ENCODE peak calls at places on chromosomes 1 and 21, in five cellular contexts. T, P, G, H and I are unnamed samples.

GRCh38 chr1:238582816-238583215 is 692.1 kb upstream of the ZP4 start:
- DNase-seq in T (no peak), P (no peak), G (no peak), H (no peak), I (no peak)

GRCh38 chr1:74714429-74715362 is 18.2 kb downstream of the CRYZ start:
- DNase-seq in T (no peak), P (no peak), G (no peak), H (no peak), I (no peak)

GRCh38 chr1:117339866-117340357 is 27.3 kb upstream of the MAN1A2 start:
- DNase-seq in T (no peak), P (peak), G (peak), H (peak), I (peak)

GRCh38 chr21:34022557-34023335 is 50.6 kb upstream of the MRPS6 start:
- DNase-seq in T (no peak), P (peak), G (no peak), H (no peak), I (no peak)

GRCh38 chr1:29649375-29650040 is 413.2 kb downstream of the PTPRU start:
- DNase-seq in T (peak), P (peak), G (no peak), H (no peak), I (no peak)

GRCh38 chr1:940121-941026 is 16.7 kb downstream of the SAMD11 start:
- DNase-seq in T (no peak), P (peak), G (peak), H (no peak), I (no peak)

GRCh38 chr1:93880731-93881130 is 1.7 kb upstream of the DNTTIP2 start:
- DNase-seq in T (no peak), P (no peak), G (no peak), H (no peak), I (no peak)

GRCh38 chr1:172746091-172746949 is 87.4 kb downstream of the FASLG start:
- DNase-seq in T (no peak), P (no peak), G (no peak), H (peak), I (peak)

GRCh38 chr1:208207388-208208131 is 36.6 kb downstream of the PLXNA2 start:
- DNase-seq in T (no peak), P (peak), G (peak), H (no peak), I (peak)

GRCh38 chr1:228277491-228278431 is 69.9 kb downstream of the OBSCN start:
- DNase-seq in T (no peak), P (peak), G (no peak), H (no peak), I (no peak)

GRCh38 chr21:37916795-37917142 is 512 bp upstream of the KCNJ6 start:
- DNase-seq in T (no peak), P (peak), G (no peak), H (peak), I (no peak)

GRCh38 chr1:70071597-70071996 is 133.8 kb downstream of the LRRC40 start:
- DNase-seq in T (no peak), P (no peak), G (no peak), H (no peak), I (no peak)

GRCh38 chr1:66356605-66357004 is 177.3 kb upstream of the SGIP1 start:
- DNase-seq in T (no peak), P (no peak), G (no peak), H (no peak), I (no peak)

GRCh38 chr1:66353207-66353606 is 180.7 kb upstream of the SGIP1 start:
- DNase-seq in T (no peak), P (peak), G (no peak), H (no peak), I (no peak)

GRCh38 chr1:66355756-66356155 is 178.2 kb upstream of the SGIP1 start:
- DNase-seq in T (no peak), P (no peak), G (no peak), H (no peak), I (no peak)

GRCh38 chr1:66352783-66353182 is 181.2 kb upstream of the SGIP1 start:
- DNase-seq in T (no peak), P (no peak), G (no peak), H (no peak), I (no peak)

DNA sequence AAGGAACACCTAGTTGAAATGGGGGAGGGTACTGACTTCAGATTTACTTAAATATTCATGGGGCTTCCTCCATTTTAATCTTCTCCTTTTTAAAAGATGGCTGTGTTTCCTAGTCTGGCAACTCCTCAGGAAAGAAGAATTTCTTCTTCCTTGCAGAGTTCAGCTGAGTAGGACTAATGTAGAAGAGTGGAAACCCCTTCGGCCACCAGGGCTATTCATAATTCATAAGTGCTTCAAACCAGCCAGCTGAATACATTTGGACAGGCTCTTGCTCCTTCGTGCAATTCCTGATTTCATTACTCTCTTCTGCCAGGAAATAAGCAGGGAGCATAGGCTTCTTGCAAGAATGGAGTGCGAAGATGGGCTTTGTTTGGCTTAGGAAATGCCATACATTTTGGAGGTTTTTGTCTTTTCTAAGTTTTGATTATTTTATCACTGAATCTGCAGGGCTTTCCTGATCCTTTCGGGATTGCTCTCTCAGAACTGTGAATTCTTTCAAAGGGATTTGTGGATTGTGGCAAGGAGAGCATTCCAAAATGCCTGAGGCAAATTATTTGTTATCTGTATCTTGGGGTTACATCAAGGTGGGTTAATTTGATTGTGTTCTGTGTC is 179.5 kb upstream of the SGIP1 start:
- DNase-seq in T (no peak), P (peak), G (no peak), H (no peak), I (no peak)
- H3K27ac ChIP-seq in T (no peak), P (peak), G (no peak), H (peak), I (no peak)

GRCh38 chr1:8398677-8399076 is 80.8 kb downstream of the SLC45A1 start:
- DNase-seq in T (no peak), P (no peak), G (no peak), H (no peak), I (no peak)

GRCh38 chr1:8396912-8397406 is 79.0 kb downstream of the SLC45A1 start:
- DNase-seq in T (no peak), P (no peak), G (no peak), H (peak), I (peak)

GRCh38 chr1:8397511-8397910 is 79.6 kb downstream of the SLC45A1 start:
- DNase-seq in T (no peak), P (no peak), G (no peak), H (no peak), I (no peak)

GRCh38 chr1:8396083-8396911 is 78.4 kb downstream of the SLC45A1 start:
- DNase-seq in T (no peak), P (no peak), G (no peak), H (no peak), I (no peak)

GRCh38 chr1:8398086-8398485 is 80.2 kb downstream of the SLC45A1 start:
- DNase-seq in T (no peak), P (no peak), G (no peak), H (no peak), I (no peak)
- H3K27ac ChIP-seq in T (peak), P (no peak), G (peak), H (peak), I (peak)

DNA sequence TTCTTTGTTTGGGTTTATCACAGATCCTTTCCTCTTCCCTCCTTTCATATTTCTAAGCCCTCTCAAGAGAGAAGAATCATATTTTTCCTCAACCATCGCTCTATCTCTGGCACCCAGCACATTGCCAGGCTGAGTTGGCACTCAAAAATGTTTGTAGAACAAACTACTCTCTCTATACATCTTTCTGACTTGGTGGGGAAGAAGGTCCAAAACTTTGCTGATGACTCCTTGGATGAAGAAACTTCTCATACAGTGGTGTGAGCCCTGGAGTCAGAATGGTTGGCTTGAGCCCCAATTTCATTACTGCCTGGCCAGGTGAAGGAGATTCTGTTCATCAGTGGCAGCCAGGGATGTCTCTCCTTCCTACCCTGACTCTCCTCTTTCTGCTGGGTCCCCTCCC is 11.9 kb downstream of the ALX3 start:
- DNase-seq in T (no peak), P (no peak), G (no peak), H (no peak), I (no peak)
- H3K27ac ChIP-seq in T (no peak), P (no peak), G (no peak), H (no peak), I (no peak)

GRCh38 chr1:44346184-44346583 is 8.9 kb downstream of the ERI3 start:
- DNase-seq in T (no peak), P (no peak), G (no peak), H (no peak), I (no peak)

GRCh38 chr1:44348046-44348628 is 6.9 kb downstream of the ERI3 start:
- DNase-seq in T (no peak), P (no peak), G (no peak), H (no peak), I (no peak)

GRCh38 chr1:44351289-44351688 is 3.8 kb downstream of the ERI3 start:
- DNase-seq in T (no peak), P (no peak), G (no peak), H (no peak), I (no peak)

GRCh38 chr1:44345187-44345775 is 9.8 kb downstream of the ERI3 start:
- DNase-seq in T (no peak), P (no peak), G (no peak), H (no peak), I (peak)

GRCh38 chr1:44347280-44347679 is 7.8 kb downstream of the ERI3 start:
- DNase-seq in T (no peak), P (no peak), G (no peak), H (no peak), I (no peak)
- H3K27ac ChIP-seq in T (no peak), P (no peak), G (no peak), H (no peak), I (no peak)

DNA sequence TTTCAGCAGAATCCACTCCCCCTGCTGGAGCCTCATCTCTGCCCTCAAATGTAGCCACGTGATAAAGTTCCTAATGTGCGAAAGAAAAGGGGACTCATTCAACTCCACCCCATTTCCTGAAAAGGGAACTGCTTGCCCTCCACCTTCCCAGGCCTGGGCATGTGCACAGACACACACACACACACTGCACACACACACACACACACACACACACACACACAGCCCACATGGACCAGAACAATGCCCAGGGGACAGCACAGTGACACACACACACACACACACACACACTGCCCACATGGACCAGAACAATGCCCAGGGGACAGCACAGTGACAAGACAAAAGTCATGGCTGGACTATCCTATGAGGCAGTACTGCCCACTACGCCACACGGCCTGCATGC is 33.2 kb downstream of the PACC1 start:
- DNase-seq in T (no peak), P (no peak), G (no peak), H (no peak), I (no peak)
- H3K27ac ChIP-seq in T (no peak), P (no peak), G (no peak), H (no peak), I (no peak)

GRCh38 chr1:85295654-85296053 is 19.2 kb upstream of the BCL10 start:
- DNase-seq in T (no peak), P (no peak), G (no peak), H (no peak), I (no peak)

GRCh38 chr1:85297855-85298629 is 21.6 kb upstream of the BCL10 start:
- DNase-seq in T (no peak), P (no peak), G (peak), H (peak), I (peak)

GRCh38 chr1:85295006-85295431 is 18.6 kb upstream of the BCL10 start:
- DNase-seq in T (no peak), P (no peak), G (no peak), H (no peak), I (peak)

GRCh38 chr1:85297538-85297854 is 21.1 kb upstream of the BCL10 start:
- DNase-seq in T (no peak), P (no peak), G (no peak), H (no peak), I (no peak)

GRCh38 chr1:85296980-85297379 is 20.5 kb upstream of the BCL10 start:
- DNase-seq in T (no peak), P (no peak), G (no peak), H (no peak), I (peak)
- H3K27ac ChIP-seq in T (peak), P (no peak), G (peak), H (peak), I (peak)

DNA sequence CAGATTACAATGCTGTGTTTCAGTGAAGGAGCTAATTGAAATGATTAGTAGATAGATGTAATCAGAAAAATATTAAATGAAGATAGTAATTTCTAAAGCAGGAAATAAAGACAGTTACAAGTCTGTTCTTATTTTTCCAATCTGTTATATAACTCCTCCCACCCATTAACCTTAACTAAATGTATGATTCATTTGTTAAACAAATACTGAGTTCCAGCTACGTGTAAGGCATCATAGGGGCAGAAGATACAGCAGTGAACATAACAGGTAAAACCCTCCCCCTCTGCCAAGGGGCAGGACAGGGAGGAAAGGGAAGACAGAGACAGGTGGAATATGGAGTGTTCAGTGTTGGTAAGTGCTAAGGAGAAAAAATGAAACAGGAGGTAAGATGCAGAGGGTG is at the start of gene FAM177B:
- DNase-seq in T (no peak), P (no peak), G (no peak), H (no peak), I (peak)
- H3K27ac ChIP-seq in T (no peak), P (no peak), G (no peak), H (no peak), I (peak)

DNA sequence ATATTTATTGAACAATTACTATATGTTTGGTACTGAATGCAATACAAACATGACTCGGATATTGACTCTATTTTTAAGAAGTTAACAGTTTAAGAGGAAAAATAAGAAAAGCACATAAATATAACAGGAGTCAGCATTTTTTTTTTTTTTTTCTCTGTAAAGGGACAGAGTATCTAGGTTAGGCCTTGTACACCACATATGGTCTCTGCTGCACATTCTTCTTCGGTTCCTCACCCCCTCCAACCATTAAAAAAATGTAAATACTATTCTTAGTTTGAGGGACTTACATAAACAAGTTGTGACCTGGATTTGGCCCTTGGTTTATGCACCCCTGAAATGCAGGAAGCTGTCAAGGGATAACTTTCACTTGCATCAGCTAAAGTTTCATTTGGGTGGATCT is 40.3 kb downstream of the PHC2 start:
- DNase-seq in T (no peak), P (no peak), G (no peak), H (no peak), I (no peak)
- H3K27ac ChIP-seq in T (no peak), P (no peak), G (no peak), H (no peak), I (no peak)

DNA sequence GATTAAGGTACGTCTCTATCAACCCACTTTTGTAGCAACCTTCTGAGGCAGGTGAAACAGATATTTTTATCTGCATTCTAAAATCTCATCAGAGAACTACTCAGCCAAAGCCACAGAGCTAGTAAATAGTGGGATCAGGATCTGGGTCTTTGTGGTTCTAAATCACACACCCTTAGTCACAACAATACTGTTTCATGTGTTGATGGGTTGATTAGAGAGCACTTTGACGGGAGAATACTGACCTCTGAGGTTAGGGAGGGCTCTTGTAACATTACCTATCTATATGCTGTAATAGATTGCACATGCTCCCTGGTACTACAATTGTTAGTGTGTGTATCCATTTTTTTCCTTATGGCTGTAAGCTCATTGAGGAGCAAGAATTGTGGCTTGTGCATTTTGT is 45.5 kb upstream of the CCDC190 start:
- DNase-seq in T (no peak), P (no peak), G (no peak), H (no peak), I (no peak)
- H3K27ac ChIP-seq in T (no peak), P (no peak), G (no peak), H (no peak), I (peak)

GRCh38 chr1:184052750-184053149 is 1.2 kb downstream of the TSEN15 start:
- DNase-seq in T (no peak), P (no peak), G (no peak), H (no peak), I (no peak)
- H3K27ac ChIP-seq in T (no peak), P (no peak), G (no peak), H (peak), I (no peak)